ENCODE peak calls at places on chromosomes 16 and 17, in five cellular contexts. Y, N, D, L and B are unnamed samples.

GRCh38 chr17:47621293-47622178 is 28.2 kb upstream of the KPNB1 start:
- DNase-seq in N (no peak), L (peak; percentile 95), D (peak; percentile 42), Y (peak; percentile 56), B (peak; percentile 40)

GRCh38 chr16:30958164-30959083 is 870 bp downstream of the SETD1A start:
- DNase-seq in D (no peak), N (peak; percentile 91), Y (no peak), L (peak; percentile 39), B (no peak)

GRCh38 chr17:42472709-42473521 is 14.2 kb downstream of the ATP6V0A1 start:
- DNase-seq in Y (no peak), L (peak; percentile 89), D (no peak), N (no peak), B (no peak)

GRCh38 chr16:70460737-70461261 is 6.4 kb downstream of the FCSK start:
- DNase-seq in N (no peak), D (no peak), Y (no peak), L (no peak), B (no peak)

GRCh38 chr16:21088646-21089538 is 61.8 kb downstream of the DNAH3 start:
- DNase-seq in N (no peak), Y (no peak), L (peak; percentile 85), D (no peak), B (no peak)

GRCh38 chr16:69818811-69819587 is 56.9 kb downstream of the WWP2 start:
- DNase-seq in D (no peak), N (no peak), Y (no peak), L (no peak), B (no peak)

GRCh38 chr16:77582956-77583355 is 139.4 kb upstream of the NUDT7 start:
- DNase-seq in Y (no peak), D (no peak), L (no peak), N (no peak), B (no peak)

GRCh38 chr17:34894971-34895370 is 66.3 kb downstream of the CCT6B start:
- DNase-seq in N (no peak), L (no peak), Y (no peak), D (no peak), B (no peak)

GRCh38 chr16:31697744-31698125 is 170.0 kb downstream of the AHSP start:
- DNase-seq in Y (no peak), D (no peak), N (no peak), L (no peak), B (no peak)

GRCh38 chr17:70366421-70366820 is 197.1 kb downstream of the KCNJ2 start:
- DNase-seq in L (no peak), N (no peak), Y (no peak), D (no peak), B (no peak)

GRCh38 chr17:33292184-33292980 is 713 bp downstream of the ASIC2 start:
- DNase-seq in D (no peak), Y (no peak), N (no peak), L (peak; percentile 56), B (no peak)

GRCh38 chr17:51423421-51424160 is 163.2 kb downstream of the UTP18 start:
- DNase-seq in Y (no peak), N (no peak), D (no peak), L (no peak), B (no peak)

GRCh38 chr17:51428668-51429486 is 168.5 kb downstream of the UTP18 start:
- DNase-seq in N (no peak), L (no peak), Y (no peak), D (no peak), B (no peak)

GRCh38 chr17:51425793-51426192 is 165.4 kb downstream of the UTP18 start:
- DNase-seq in L (no peak), N (no peak), D (no peak), Y (no peak), B (no peak)

GRCh38 chr17:51430581-51430980 is 170.2 kb downstream of the UTP18 start:
- DNase-seq in D (no peak), N (no peak), L (no peak), Y (no peak), B (no peak)

GRCh38 chr17:51427259-51428255 is 167.2 kb downstream of the UTP18 start:
- DNase-seq in Y (no peak), N (no peak), D (no peak), L (no peak), B (no peak)
- H3K27ac ChIP-seq in Y (no peak overlapping the region), N (no peak overlapping the region), D (no peak overlapping the region), L (no peak overlapping the region), B (no peak overlapping the region)

DNA sequence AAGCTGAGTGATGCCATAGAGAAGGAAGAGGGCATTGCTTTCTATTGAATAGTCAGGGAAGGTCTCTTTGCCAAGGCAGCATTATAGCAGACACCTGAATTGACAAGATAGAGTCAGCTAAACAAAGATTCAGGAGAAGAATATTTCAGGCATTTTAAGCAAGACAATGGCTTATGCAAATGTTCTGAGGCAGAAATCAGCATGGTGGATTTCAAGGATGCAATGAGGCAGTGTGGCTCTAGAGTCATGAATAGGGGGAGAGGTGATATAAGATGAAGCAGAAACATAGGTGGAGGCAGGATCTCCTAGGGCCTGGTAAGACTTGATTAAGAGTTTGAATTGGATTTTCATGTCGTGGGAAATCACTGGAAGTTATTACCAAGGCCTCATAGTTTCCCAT is 139.3 kb upstream of the SALL1 start:
- DNase-seq in D (no peak), Y (no peak), N (no peak), L (no peak), B (no peak)
- H3K27ac ChIP-seq in D (no peak overlapping the region), Y (no peak overlapping the region), N (no peak overlapping the region), L (no peak overlapping the region), B (no peak overlapping the region)

GRCh38 chr17:75783069-75783783 is 1.4 kb upstream of the UNK start:
- DNase-seq in N (no peak), D (no peak), L (peak; percentile 45), Y (no peak), B (no peak)
- H3K27ac ChIP-seq in N (peak overlapping the region; percentile 98), D (peak overlapping the region; percentile 100), L (peak overlapping the region; percentile 99), Y (peak overlapping the region; percentile 99), B (peak overlapping the region; percentile 84)

GRCh38 chr17:50893183-50893993 is 27.2 kb upstream of the TOB1 start:
- DNase-seq in Y (peak; percentile 56), L (peak; percentile 94), N (no peak), D (no peak), B (peak; percentile 82)
- H3K27ac ChIP-seq in Y (peak overlapping the region; percentile 92), L (no peak overlapping the region), N (no peak overlapping the region), D (no peak overlapping the region), B (peak overlapping the region; percentile 98)

DNA sequence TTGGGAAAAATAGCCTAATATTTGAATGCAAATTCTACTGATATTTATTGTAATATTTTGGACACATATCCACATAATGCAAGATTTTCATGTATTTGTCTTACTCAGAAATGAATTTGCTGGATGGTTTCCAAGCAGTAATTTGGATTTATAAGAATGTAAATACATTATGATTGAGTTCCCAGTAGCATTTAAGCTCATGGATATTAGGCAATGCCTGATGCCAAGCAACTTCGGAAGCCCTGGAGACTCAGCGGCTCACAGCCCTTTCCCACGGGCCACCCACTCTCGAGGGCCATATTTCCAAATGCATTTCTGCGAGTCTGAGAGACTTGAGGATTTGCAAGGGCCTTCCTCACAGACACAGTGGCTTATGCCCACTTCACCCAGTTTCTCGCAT is 62.1 kb upstream of the MYOCD start:
- DNase-seq in D (no peak), N (no peak), Y (no peak), L (no peak), B (no peak)
- H3K27ac ChIP-seq in D (no peak overlapping the region), N (no peak overlapping the region), Y (no peak overlapping the region), L (no peak overlapping the region), B (no peak overlapping the region)

DNA sequence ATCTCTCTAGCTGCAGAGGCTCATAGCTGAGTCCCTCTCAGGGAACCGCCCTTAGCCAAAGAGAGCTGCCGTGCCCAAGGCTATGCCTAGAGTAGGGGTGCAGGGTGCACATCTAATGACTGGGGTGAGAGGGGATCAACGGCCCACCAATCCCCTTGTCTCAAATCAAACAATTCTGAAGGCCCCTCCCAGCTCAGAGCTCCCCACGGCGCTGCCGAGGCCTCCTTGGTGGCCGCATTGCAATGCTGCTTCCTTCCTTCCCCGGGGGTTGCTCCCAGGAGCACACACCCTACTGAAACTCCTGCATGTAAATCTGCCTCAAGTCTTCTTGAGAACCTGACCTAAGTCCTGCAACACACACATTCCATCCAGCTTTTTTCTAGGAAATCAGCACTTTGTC is 80.6 kb upstream of the RCVRN start:
- DNase-seq in Y (no peak), N (no peak), L (no peak), D (no peak), B (no peak)
- H3K27ac ChIP-seq in Y (peak overlapping the region; percentile 75), N (no peak overlapping the region), L (no peak overlapping the region), D (no peak overlapping the region), B (no peak overlapping the region)